ENCODE peak calls at places on chromosomes 2 and 18, in five cellular contexts. S, P, X, Y and C are unnamed samples.

GRCh38 chr2:139872032-139872431 is 1091.8 kb upstream of the NXPH2 start:
- DNase-seq in Y (no peak), X (no peak), P (no peak), S (no peak), C (no peak)

GRCh38 chr2:1140389-1141003 is 189.8 kb downstream of the SNTG2 start:
- DNase-seq in X (no peak), Y (peak), S (no peak), P (peak), C (no peak)

GRCh38 chr2:206721216-206721920 is 3.2 kb upstream of the DYTN start:
- DNase-seq in S (no peak), P (no peak), Y (no peak), X (no peak), C (no peak)

GRCh38 chr2:17430326-17430725 is 87.9 kb downstream of the RAD51AP2 start:
- DNase-seq in X (no peak), S (no peak), Y (no peak), P (no peak), C (no peak)

GRCh38 chr2:105379741-105380186 is 19.1 kb downstream of the FHL2 start:
- DNase-seq in X (no peak), Y (no peak), P (no peak), S (no peak), C (no peak)

GRCh38 chr2:985317-985898 is 34.8 kb downstream of the SNTG2 start:
- DNase-seq in P (no peak), S (no peak), X (no peak), Y (no peak), C (no peak)

GRCh38 chr2:215751200-215751910 is 262.0 kb downstream of the MREG start:
- DNase-seq in P (no peak), S (no peak), Y (no peak), X (no peak), C (no peak)

GRCh38 chr2:69082430-69082997 is 69.5 kb downstream of the ANTXR1 start:
- DNase-seq in Y (no peak), P (no peak), S (no peak), X (no peak), C (no peak)

GRCh38 chr2:129479892-129480291 is 499.6 kb upstream of the RAB6C start:
- DNase-seq in Y (no peak), P (no peak), X (no peak), S (no peak), C (no peak)

GRCh38 chr2:216287251-216287650 is 85.0 kb downstream of the MARCHF4 start:
- DNase-seq in Y (no peak), X (no peak), S (no peak), P (no peak), C (no peak)

GRCh38 chr2:216880509-216881184 is 20.8 kb upstream of the TNP1 start:
- DNase-seq in S (no peak), Y (no peak), P (no peak), X (no peak), C (no peak)

GRCh38 chr2:157329524-157329923 is 3.9 kb upstream of the ERMN start:
- DNase-seq in Y (no peak), S (no peak), P (no peak), X (no peak), C (peak)

GRCh38 chr2:857937-858336 is 92.7 kb upstream of the SNTG2 start:
- DNase-seq in P (no peak), Y (no peak), X (no peak), S (no peak), C (no peak)

GRCh38 chr18:50272593-50272992 is 6.3 kb upstream of the CFAP53 start:
- DNase-seq in P (no peak), S (no peak), X (no peak), Y (no peak), C (no peak)

GRCh38 chr2:229342376-229342775 is 71.3 kb upstream of the PID1 start:
- DNase-seq in S (no peak), Y (no peak), P (no peak), X (no peak), C (no peak)

GRCh38 chr2:134917958-134918517 is 584 bp upstream of the CCNT2 start:
- DNase-seq in S (peak), X (peak), P (peak), Y (peak), C (no peak)

GRCh38 chr2:9002313-9002636 is 1.2 kb downstream of the MBOAT2 start:
- DNase-seq in X (no peak), P (no peak), Y (no peak), S (no peak), C (no peak)

GRCh38 chr2:63058149-63058741 is 7.6 kb downstream of the OTX1 start:
- DNase-seq in Y (no peak), P (no peak), S (no peak), X (no peak), C (no peak)

GRCh38 chr2:240277073-240277806 is 136.8 kb upstream of the OTOS start:
- DNase-seq in S (no peak), X (no peak), Y (no peak), P (peak), C (no peak)

GRCh38 chr2:47735912-47736311 is 47.0 kb upstream of the MSH6 start:
- DNase-seq in Y (no peak), P (no peak), S (no peak), X (no peak), C (no peak)

GRCh38 chr18:28087173-28087563 is 89.8 kb downstream of the CDH2 start:
- DNase-seq in Y (no peak), X (no peak), S (no peak), P (no peak), C (no peak)